ENCODE peak calls at places on chromosomes 1 and 21, in six cellular contexts. B, M, F, G, R and Z are unnamed samples.

GRCh38 chr1:10610901-10611600 is 136.3 kb downstream of the PEX14 start:
- DNase-seq in B (no peak), M (no peak), F (no peak), G (no peak), R (peak; percentile 46), Z (no peak)

GRCh38 chr1:2817784-2818564 is 16.5 kb upstream of the TTC34 start:
- DNase-seq in B (no peak), M (no peak), F (no peak), G (no peak), R (no peak), Z (no peak)

GRCh38 chr1:94061513-94062443 is 59.2 kb downstream of the ABCA4 start:
- DNase-seq in B (no peak), M (peak; percentile 57), F (peak; percentile 78), G (peak; percentile 44), R (peak; percentile 80), Z (peak; percentile 68)

GRCh38 chr1:158864595-158864994 is 33.4 kb downstream of the MNDA start:
- DNase-seq in B (no peak), M (no peak), F (peak; percentile 23), G (no peak), R (no peak), Z (no peak)

GRCh38 chr1:81407463-81407862 is 393.3 kb upstream of the ADGRL2 start:
- DNase-seq in B (no peak), M (no peak), F (no peak), G (no peak), R (peak; percentile 67), Z (no peak)

GRCh38 chr1:221759436-221759835 is 17.5 kb upstream of the DUSP10 start:
- DNase-seq in B (no peak), M (no peak), F (no peak), G (no peak), R (peak; percentile 43), Z (no peak)

GRCh38 chr1:177032434-177032833 is 132.1 kb downstream of the ASTN1 start:
- DNase-seq in B (no peak), M (no peak), F (no peak), G (no peak), R (no peak), Z (no peak)

GRCh38 chr1:20584890-20585289 is 4.0 kb upstream of the CDA start:
- DNase-seq in B (no peak), M (no peak), F (no peak), G (no peak), R (no peak), Z (no peak)

GRCh38 chr1:170214117-170214979 is 68.6 kb downstream of the NTMT2 start:
- DNase-seq in B (no peak), M (no peak), F (no peak), G (no peak), R (peak; percentile 43), Z (peak; percentile 8)

GRCh38 chr1:161037661-161038522 is 872 bp downstream of the TSTD1 start:
- DNase-seq in B (no peak), M (no peak), F (peak; percentile 39), G (no peak), R (no peak), Z (no peak)

GRCh38 chr1:21539933-21540332 is 30.7 kb downstream of the ALPL start:
- DNase-seq in B (no peak), M (no peak), F (peak; percentile 79), G (no peak), R (no peak), Z (no peak)

GRCh38 chr1:12087797-12088314 is 24.8 kb downstream of the TNFRSF8 start:
- DNase-seq in B (no peak), M (no peak), F (no peak), G (no peak), R (no peak), Z (peak; percentile 73)

GRCh38 chr21:30164796-30165195 is 1.8 kb downstream of the CLDN17 start:
- DNase-seq in B (no peak), M (no peak), F (no peak), G (no peak), R (no peak), Z (no peak)

GRCh38 chr1:235415008-235415904 is 48.0 kb downstream of the TBCE start:
- DNase-seq in B (peak; percentile 38), M (peak; percentile 57), F (peak; percentile 69), G (peak; percentile 30), R (peak; percentile 85), Z (peak; percentile 72)

GRCh38 chr21:45308211-45309068 is 20.7 kb upstream of the POFUT2 start:
- DNase-seq in B (no peak), M (peak; percentile 71), F (peak; percentile 11), G (no peak), R (peak; percentile 95), Z (no peak)

GRCh38 chr1:99527078-99527477 is 118.8 kb upstream of the PALMD start:
- DNase-seq in B (no peak), M (no peak), F (no peak), G (no peak), R (peak; percentile 49), Z (no peak)
- TF ChIP-seq CTCF in B (no peak), M (peak; percentile 47), F (no peak), G (peak; percentile 40), R (peak; percentile 20), Z (peak; percentile 11)

GRCh38 chr1:1034438-1034759 is 14.5 kb downstream of the AGRN start:
- DNase-seq in B (no peak), M (no peak), F (peak; percentile 45), G (no peak), R (no peak), Z (no peak)

GRCh38 chr1:1033009-1033587 is 13.2 kb downstream of the AGRN start:
- DNase-seq in B (peak; percentile 85), M (peak; percentile 24), F (peak; percentile 98), G (peak; percentile 97), R (peak; percentile 61), Z (peak; percentile 97)

GRCh38 chr1:1037366-1038327 is 17.7 kb downstream of the AGRN start:
- DNase-seq in B (no peak), M (no peak), F (no peak), G (no peak), R (no peak), Z (no peak)

GRCh38 chr1:1033731-1034437 is 14.0 kb downstream of the AGRN start:
- DNase-seq in B (no peak), M (no peak), F (peak; percentile 59), G (no peak), R (no peak), Z (peak; percentile 51)

DNA sequence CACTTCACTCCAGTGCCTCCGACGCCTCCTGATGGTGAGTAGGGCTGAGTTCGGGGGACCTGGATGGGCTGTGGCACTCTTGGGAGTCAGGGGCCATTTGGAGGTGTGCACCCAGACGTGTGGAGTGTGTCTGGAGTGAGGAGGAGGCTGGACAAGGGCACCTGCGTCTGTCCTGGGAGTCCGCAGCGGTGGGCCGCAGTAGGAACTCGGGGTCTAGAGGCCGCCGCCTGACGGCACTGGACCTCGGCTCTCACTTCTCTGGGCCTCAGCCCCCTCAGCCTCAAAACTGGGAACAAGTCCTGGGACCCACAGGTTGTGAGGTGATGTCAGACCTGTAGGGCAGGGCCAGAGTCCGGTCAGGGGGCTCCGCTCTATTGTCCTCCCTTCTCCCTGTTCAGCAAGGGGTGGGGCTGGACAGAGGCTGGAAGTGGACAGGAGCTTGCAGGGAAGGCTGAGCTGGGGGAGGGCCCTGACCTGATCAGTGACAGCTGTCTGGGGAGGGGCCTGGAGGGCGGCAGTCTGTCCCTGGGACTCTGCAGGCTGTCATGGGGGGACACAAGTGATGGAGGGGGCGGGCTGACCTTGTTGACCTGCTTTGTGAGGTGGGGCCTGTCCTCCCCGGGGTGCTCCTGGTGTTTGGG is 15.5 kb downstream of the AGRN start:
- DNase-seq in B (no peak), M (no peak), F (no peak), G (no peak), R (no peak), Z (no peak)
- TF ChIP-seq CTCF in B (no peak), M (no peak), F (no peak), G (no peak), R (no peak), Z (no peak)

GRCh38 chr1:18805925-18806849 is 53.3 kb downstream of the TAS1R2 start:
- DNase-seq in B (no peak), M (no peak), F (no peak), G (no peak), R (no peak), Z (no peak)
- TF ChIP-seq CTCF in B (no peak), M (no peak), F (no peak), G (no peak), R (no peak), Z (no peak)

GRCh38 chr1:50964863-50965262 is 4.8 kb upstream of the FAF1 start:
- DNase-seq in B (no peak), M (no peak), F (no peak), G (no peak), R (no peak), Z (no peak)

GRCh38 chr1:50955116-50955515 is 5.0 kb downstream of the FAF1 start:
- DNase-seq in B (no peak), M (no peak), F (no peak), G (no peak), R (no peak), Z (no peak)

GRCh38 chr1:50959303-50959912 is 659 bp downstream of the FAF1 start:
- DNase-seq in B (no peak), M (no peak), F (no peak), G (no peak), R (peak; percentile 36), Z (peak; percentile 46)

GRCh38 chr1:50959913-50960844 is at the start of gene FAF1:
- DNase-seq in B (peak; percentile 96), M (peak; percentile 78), F (peak; percentile 98), G (peak; percentile 98), R (peak; percentile 96), Z (peak; percentile 98)
- TF ChIP-seq CTCF in B (peak; percentile 22), M (peak; percentile 25), F (peak; percentile 22), G (peak; percentile 54), R (no peak), Z (no peak)